ENCODE peak calls at places on chromosomes 11 and 22, in five cellular contexts. One of them, this sample, is unnamed.
A peak's percentile ranks its signal among the peaks of the same experiment; 100 is the strongest.

GRCh38 chr11:118530180-118530682 is 761 bp upstream of the TMEM25 start:
- DNase-seq in EH: peak; percentile 17
- DNase-seq in GM03348: no peak
- DNase-seq in NCI-H460: no peak
- DNase-seq in adrenal gland: peak; percentile 37
- DNase-seq in this sample: no peak

GRCh38 chr11:45901646-45902045 is 5.4 kb downstream of the FREY1 start:
- DNase-seq in EH: no peak
- DNase-seq in GM03348: no peak
- DNase-seq in adrenal gland: no peak
- DNase-seq in NCI-H460: no peak
- DNase-seq in this sample: no peak

GRCh38 chr22:20014526-20015186 is 2.0 kb downstream of the ARVCF start:
- DNase-seq in NCI-H460: no peak
- DNase-seq in adrenal gland: no peak
- DNase-seq in GM03348: no peak
- DNase-seq in EH: no peak
- DNase-seq in this sample: no peak

GRCh38 chr11:1297011-1297575 is 12.3 kb downstream of the TOLLIP start:
- DNase-seq in NCI-H460: no peak
- DNase-seq in adrenal gland: no peak
- DNase-seq in EH: no peak
- DNase-seq in GM03348: no peak
- DNase-seq in this sample: no peak

GRCh38 chr11:131146817-131147490 is 223.5 kb upstream of the NTM start:
- DNase-seq in GM03348: peak; percentile 32
- DNase-seq in NCI-H460: no peak
- DNase-seq in EH: peak; percentile 53
- DNase-seq in adrenal gland: no peak
- DNase-seq in this sample: no peak

GRCh38 chr11:131511794-131512193 is 141.4 kb downstream of the NTM start:
- DNase-seq in EH: peak; percentile 11
- DNase-seq in GM03348: no peak
- DNase-seq in NCI-H460: peak; percentile 24
- DNase-seq in adrenal gland: peak; percentile 30
- DNase-seq in this sample: no peak

GRCh38 chr22:50699754-50700386 is 27.2 kb downstream of the SHANK3 start:
- DNase-seq in NCI-H460: no peak
- DNase-seq in GM03348: no peak
- DNase-seq in EH: no peak
- DNase-seq in adrenal gland: no peak
- DNase-seq in this sample: no peak

GRCh38 chr11:72553748-72554147 is 119.4 kb upstream of the CLPB start:
- DNase-seq in EH: peak; percentile 3
- DNase-seq in GM03348: no peak
- DNase-seq in NCI-H460: no peak
- DNase-seq in adrenal gland: no peak
- DNase-seq in this sample: peak; percentile 25

GRCh38 chr11:121067453-121067852 is 33.6 kb upstream of the TECTA start:
- DNase-seq in adrenal gland: no peak
- DNase-seq in EH: no peak
- DNase-seq in GM03348: no peak
- DNase-seq in NCI-H460: peak; percentile 2
- DNase-seq in this sample: no peak

This sample was measured in GDM1.